ENCODE peak calls at places on chromosomes 11 and 22, in six cellular contexts. A is HEK293T, Z is mucosa of gallbladder, O is IMR-90, W is activated T-helper 1 cell treated with Interleukin-2 at 50 U/mL for 16 hours, G is H4. Y is an unnamed sample.

GRCh38 chr11:12478743-12479142 is 101.4 kb downstream of the PARVA start:
- DNase-seq in G (no peak), W (no peak), A (no peak), Z (no peak), O (peak), Y (no peak)

GRCh38 chr22:42937164-42937854 is 77.6 kb downstream of the PACSIN2 start:
- DNase-seq in G (peak), Z (peak), O (peak), W (no peak), A (no peak), Y (peak)

GRCh38 chr22:44369241-44369652 is 56.5 kb upstream of the SHISAL1 start:
- DNase-seq in W (no peak), G (no peak), O (no peak), A (no peak), Z (no peak), Y (no peak)

GRCh38 chr11:68658661-68659060 is 25.7 kb upstream of the GAL start:
- DNase-seq in G (no peak), O (peak), Z (no peak), A (no peak), W (no peak), Y (no peak)

GRCh38 chr11:130908061-130908460 is 8.2 kb downstream of the SNX19 start:
- DNase-seq in Z (no peak), G (no peak), O (no peak), A (no peak), W (no peak), Y (no peak)

GRCh38 chr22:23767303-23767672 is 484 bp downstream of the CHCHD10 start:
- DNase-seq in W (no peak), O (no peak), G (no peak), Z (no peak), A (no peak), Y (no peak)

GRCh38 chr11:60500276-60500935 is 7.8 kb downstream of the MS4A12 start:
- DNase-seq in W (no peak), A (no peak), O (no peak), G (no peak), Z (no peak), Y (no peak)

GRCh38 chr11:17716807-17717206 is 2.6 kb upstream of the MYOD1 start:
- DNase-seq in W (no peak), O (no peak), A (no peak), G (no peak), Z (no peak), Y (no peak)

GRCh38 chr11:121961228-121961860 is 154.7 kb downstream of the BLID start:
- DNase-seq in G (no peak), W (no peak), O (peak), A (no peak), Z (no peak), Y (no peak)

GRCh38 chr11:329886-330253 is 9.2 kb upstream of the IFITM3 start:
- DNase-seq in O (no peak), W (no peak), G (no peak), Z (no peak), A (no peak), Y (no peak)

GRCh38 chr11:72662036-72662435 is 12.2 kb downstream of the PDE2A start:
- DNase-seq in W (no peak), Z (no peak), G (no peak), O (no peak), A (no peak), Y (no peak)

GRCh38 chr11:118213774-118214173 is 11.0 kb downstream of the JAML start:
- DNase-seq in Z (no peak), G (no peak), A (no peak), O (no peak), W (no peak), Y (no peak)

GRCh38 chr11:17744151-17744940 is 9.8 kb downstream of the KCNC1 start:
- DNase-seq in O (peak), G (no peak), A (no peak), Z (no peak), W (no peak), Y (no peak)

GRCh38 chr11:67372993-67373915 is at the start of gene CLCF1:
- DNase-seq in O (peak), G (peak), Z (peak), W (peak), A (peak), Y (peak)

GRCh38 chr11:33775064-33775807 is 916 bp upstream of the FBXO3 start:
- DNase-seq in A (no peak), W (no peak), O (no peak), Z (no peak), G (no peak), Y (no peak)

GRCh38 chr11:18526130-18526520 is 617 bp downstream of the TSG101 start:
- DNase-seq in Z (no peak), G (no peak), O (no peak), A (no peak), W (no peak), Y (no peak)

GRCh38 chr11:59212744-59213573 is at the start of gene MPEG1:
- DNase-seq in A (no peak), G (no peak), W (no peak), Z (no peak), O (no peak), Y (peak)

GRCh38 chr11:76903325-76903724 is 42.6 kb downstream of the ACER3 start:
- DNase-seq in A (no peak), G (no peak), O (no peak), W (no peak), Z (no peak), Y (no peak)

GRCh38 chr22:36369004-36369921 is 18.5 kb downstream of the MYH9 start:
- DNase-seq in Z (no peak), O (peak), W (no peak), G (no peak), A (no peak), Y (no peak)

GRCh38 chr11:82792822-82793569 is 59.3 kb upstream of the FAM181B start:
- DNase-seq in W (no peak), G (no peak), O (no peak), A (no peak), Z (no peak), Y (no peak)

GRCh38 chr11:34027516-34028406 is 23.8 kb upstream of the CAPRIN1 start:
- DNase-seq in Z (peak), O (no peak), A (no peak), W (no peak), G (no peak), Y (no peak)

GRCh38 chr11:10498426-10499250 is 42.3 kb downstream of the RNF141 start:
- DNase-seq in O (no peak), Z (no peak), W (no peak), A (no peak), G (no peak), Y (no peak)

GRCh38 chr11:86919557-86920210 is 35.5 kb downstream of the FZD4 start:
- DNase-seq in G (peak), O (peak), W (no peak), A (peak), Z (no peak), Y (no peak)

GRCh38 chr11:93842034-93842433 is 8.4 kb downstream of the VSTM5 start:
- DNase-seq in W (no peak), O (no peak), A (no peak), G (no peak), Z (no peak), Y (no peak)

GRCh38 chr11:20931029-20931428 is 261.6 kb downstream of the NELL1 start:
- DNase-seq in Z (no peak), O (no peak), G (no peak), W (no peak), A (no peak), Y (no peak)

GRCh38 chr11:65429724-65430405 is 7.3 kb downstream of the NEAT1 start:
- DNase-seq in A (no peak), W (no peak), G (peak), Z (peak), O (peak), Y (no peak)

GRCh38 chr22:32665676-32666075 is 135.8 kb upstream of the TIMP3 start:
- DNase-seq in A (no peak), W (no peak), G (no peak), O (peak), Z (no peak), Y (no peak)

GRCh38 chr22:27456696-27457503 is 344.7 kb downstream of the MN1 start:
- DNase-seq in G (peak), A (no peak), O (peak), W (no peak), Z (no peak), Y (no peak)

GRCh38 chr11:8403310-8403709 is 139.6 kb upstream of the LMO1 start:
- DNase-seq in O (peak), G (no peak), Z (no peak), W (no peak), A (no peak), Y (no peak)

GRCh38 chr11:110434952-110435779 is 5.4 kb downstream of the FDX1 start:
- DNase-seq in Z (peak), W (no peak), A (no peak), O (no peak), G (no peak), Y (no peak)

GRCh38 chr11:63490551-63491239 is at the start of gene PLAAT5:
- DNase-seq in W (no peak), G (no peak), O (no peak), Z (no peak), A (no peak), Y (no peak)

GRCh38 chr11:65391007-65391406 is 4.6 kb downstream of the FRMD8 start:
- DNase-seq in G (no peak), W (no peak), A (peak), Z (no peak), O (peak), Y (no peak)

GRCh38 chr11:79492008-79492407 is 51.2 kb upstream of the TENM4 start:
- DNase-seq in G (no peak), W (no peak), Z (no peak), O (no peak), A (no peak), Y (no peak)

GRCh38 chr11:4891996-4892640 is 10.4 kb downstream of the OR51T1 start:
- DNase-seq in W (no peak), O (peak), G (peak), A (no peak), Z (no peak), Y (no peak)

GRCh38 chr11:107898270-107898669 is 30.0 kb upstream of the RAB39A start:
- DNase-seq in G (peak), A (peak), Z (no peak), O (peak), W (no peak), Y (no peak)